ENCODE peak calls at places on chromosomes 7 and 10, in eight cellular contexts. T, M, I, D, K, L, W and N are unnamed samples.
A peak's percentile ranks its signal among the peaks of the same experiment; 100 is the strongest.

GRCh38 chr10:3372284-3372683 is 199.7 kb upstream of the PITRM1 start:
- DNase-seq in T (no peak), M (no peak), I (no peak), D (no peak), K (no peak), L (no peak), W (no peak), N (no peak)

GRCh38 chr7:34438436-34438835 is 219.6 kb upstream of the NPSR1 start:
- DNase-seq in T (no peak), M (no peak), I (no peak), D (no peak), K (no peak), L (no peak), W (no peak), N (no peak)

GRCh38 chr7:136062625-136063336 is 85.6 kb upstream of the MTPN start:
- DNase-seq in T (no peak), M (no peak), I (no peak), D (peak; percentile 21), K (no peak), L (no peak), W (no peak), N (no peak)

GRCh38 chr10:125107972-125108580 is 52.3 kb downstream of the CTBP2 start:
- DNase-seq in T (no peak), M (no peak), I (no peak), D (no peak), K (no peak), L (no peak), W (no peak), N (no peak)

GRCh38 chr10:35390441-35390840 is 54.1 kb downstream of the CCNY start:
- DNase-seq in T (no peak), M (no peak), I (no peak), D (no peak), K (no peak), L (no peak), W (no peak), N (no peak)

GRCh38 chr7:67588631-67589030 is 592.0 kb downstream of the TYW1 start:
- DNase-seq in T (no peak), M (no peak), I (no peak), D (no peak), K (no peak), L (no peak), W (no peak), N (no peak)

GRCh38 chr10:89942217-89942616 is 240.8 kb downstream of the KIF20B start:
- DNase-seq in T (no peak), M (no peak), I (no peak), D (no peak), K (no peak), L (no peak), W (no peak), N (no peak)

GRCh38 chr10:125060038-125060437 is 100.3 kb downstream of the CTBP2 start:
- DNase-seq in T (no peak), M (no peak), I (no peak), D (no peak), K (no peak), L (peak; percentile 36), W (no peak), N (no peak)